ENCODE peak calls at places on chromosomes 6 and 20, in four cellular contexts. X is K562, M is GM12878, L is HepG2. W is an unnamed sample.

GRCh38 chr6:107866606-107867301 is 42.6 kb upstream of the SCML4 start:
- DNase-seq in M (no peak), L (peak), X (no peak), W (no peak)

GRCh38 chr20:33148040-33148439 is 19.9 kb upstream of the BPIFA2 start:
- DNase-seq in M (no peak), X (no peak), L (no peak), W (no peak)

GRCh38 chr20:17503501-17504325 is 27.5 kb downstream of the BFSP1 start:
- DNase-seq in X (no peak), L (no peak), M (no peak), W (no peak)

GRCh38 chr20:37379967-37380828 is 34.3 kb downstream of the SRC start:
- DNase-seq in L (peak), M (no peak), X (no peak), W (no peak)

GRCh38 chr6:157528931-157529653 is 148.1 kb downstream of the ZDHHC14 start:
- DNase-seq in M (no peak), X (no peak), L (peak), W (no peak)

GRCh38 chr20:7703436-7703835 is 236.8 kb downstream of the HAO1 start:
- DNase-seq in L (no peak), M (no peak), X (no peak), W (no peak)

GRCh38 chr6:21305827-21306469 is 287.6 kb upstream of the SOX4 start:
- DNase-seq in X (no peak), M (no peak), L (peak), W (no peak)

GRCh38 chr20:19546648-19547047 is 211.4 kb upstream of the RIN2 start:
- DNase-seq in L (no peak), X (no peak), M (no peak), W (no peak)

GRCh38 chr6:57097596-57097995 is 7.6 kb downstream of the ZNF451 start:
- DNase-seq in X (no peak), M (no peak), L (no peak), W (no peak)

GRCh38 chr6:4940416-4940815 is 63.4 kb downstream of the RPP40 start:
- DNase-seq in L (no peak), M (no peak), X (no peak), W (no peak)

GRCh38 chr6:64238071-64238470 is 602.5 kb downstream of the PHF3 start:
- DNase-seq in M (no peak), L (no peak), X (no peak), W (no peak)

GRCh38 chr6:46042355-46042999 is 26.8 kb upstream of the CLIC5 start:
- DNase-seq in M (no peak), L (peak), X (peak), W (no peak)

GRCh38 chr6:53067307-53067706 is 2.1 kb downstream of the FBXO9 start:
- DNase-seq in L (no peak), M (no peak), X (no peak), W (no peak)
- TF ChIP-seq SP1 in L (no peak), M (no peak), X (no peak), W (no peak)

GRCh38 chr6:156262014-156262413 is 515.2 kb upstream of the ARID1B start:
- DNase-seq in M (no peak), L (no peak), X (no peak), W (no peak)
- TF ChIP-seq USF2 in M (no peak), L (no peak), X (no peak), W (no peak)

GRCh38 chr6:2786269-2786668 is 21.1 kb downstream of the WRNIP1 start:
- DNase-seq in M (no peak), X (no peak), L (no peak), W (no peak)
- TF ChIP-seq JUND in M (no peak), X (no peak), L (no peak), W (no peak)

GRCh38 chr6:100300221-100300736 is 164.4 kb downstream of the SIM1 start:
- DNase-seq in L (peak), X (no peak), M (no peak), W (no peak)
- TF ChIP-seq SP1 in L (no peak), X (no peak), M (no peak), W (no peak)

GRCh38 chr6:35977308-35977707 is 47.1 kb downstream of the SLC26A8 start:
- DNase-seq in X (no peak), M (no peak), L (no peak), W (no peak)

GRCh38 chr6:35973670-35974222 is 50.7 kb downstream of the SLC26A8 start:
- DNase-seq in X (peak), M (peak), L (peak), W (no peak)

GRCh38 chr6:35969676-35970075 is 48.8 kb upstream of the SRPK1 start:
- DNase-seq in L (no peak), M (no peak), X (no peak), W (no peak)

GRCh38 chr6:35970181-35970580 is 49.3 kb upstream of the SRPK1 start:
- DNase-seq in L (no peak), M (no peak), X (no peak), W (no peak)

DNA sequence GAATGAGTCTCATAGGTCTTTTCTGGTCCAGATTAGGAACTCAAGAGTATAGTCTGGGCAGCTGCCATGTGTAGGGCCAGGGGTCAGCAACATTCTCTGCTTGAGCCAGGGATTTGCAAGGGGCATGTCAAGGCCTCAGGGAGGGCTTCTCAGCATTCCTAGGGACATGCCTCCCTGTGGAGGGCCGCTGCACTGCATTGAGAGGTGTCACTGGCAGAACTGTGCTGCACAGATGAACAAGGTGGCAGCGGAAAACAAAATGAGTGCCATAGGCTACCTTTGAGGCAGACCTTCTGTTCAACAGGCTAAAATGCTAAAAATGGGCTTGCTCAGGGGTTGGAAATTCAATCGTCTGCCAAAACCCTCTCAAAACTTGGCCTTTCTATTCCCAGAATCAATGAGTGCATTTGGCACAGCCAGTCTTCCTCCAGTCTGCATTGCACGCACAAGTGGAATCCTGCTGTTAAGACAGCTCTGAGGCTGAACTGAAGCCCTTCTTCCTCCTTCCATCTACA is 51.6 kb upstream of the SRPK1 start:
- DNase-seq in X (no peak), L (peak), M (no peak), W (peak)
- TF ChIP-seq USF2 in X (no peak), L (no peak), M (no peak), W (no peak)

GRCh38 chr20:61822396-61822795 is 243.3 kb downstream of the TAF4 start:
- DNase-seq in M (no peak), X (no peak), L (no peak), W (no peak)
- TF ChIP-seq JUND in M (no peak), X (no peak), L (no peak), W (no peak)

GRCh38 chr6:142210606-142211005 is 63.5 kb downstream of the VTA1 start:
- DNase-seq in M (no peak), L (no peak), X (no peak), W (no peak)
- TF ChIP-seq SP1 in M (no peak), L (no peak), X (no peak), W (no peak)